ENCODE peak calls at places on chromosome 12, in five cellular contexts. One of them, this sample, is unnamed.

GRCh38 chr12:43154498-43155045 is 397.4 kb downstream of the ADAMTS20 start:
- DNase-seq in HFF-Myc: no peak
- DNase-seq in left ventricle myocardium superior: no peak
- DNase-seq in GM20000: no peak
- DNase-seq in effector CD4-positive, alpha-beta T cell: no peak
- DNase-seq in this sample: no peak

GRCh38 chr12:121576851-121577391 is 3.9 kb downstream of the KDM2B start:
- DNase-seq in HFF-Myc: peak
- DNase-seq in left ventricle myocardium superior: no peak
- DNase-seq in effector CD4-positive, alpha-beta T cell: no peak
- DNase-seq in GM20000: no peak
- DNase-seq in this sample: no peak

GRCh38 chr12:92297932-92298681 is 152.5 kb upstream of the BTG1 start:
- DNase-seq in GM20000: peak
- DNase-seq in HFF-Myc: no peak
- DNase-seq in effector CD4-positive, alpha-beta T cell: no peak
- DNase-seq in left ventricle myocardium superior: no peak
- DNase-seq in this sample: peak

GRCh38 chr12:12896261-12896660 is 4.9 kb downstream of the GPRC5A start:
- DNase-seq in left ventricle myocardium superior: no peak
- DNase-seq in GM20000: no peak
- DNase-seq in effector CD4-positive, alpha-beta T cell: no peak
- DNase-seq in HFF-Myc: no peak
- DNase-seq in this sample: no peak

GRCh38 chr12:51846209-51846779 is 2.2 kb downstream of the FIGNL2 start:
- DNase-seq in effector CD4-positive, alpha-beta T cell: no peak
- DNase-seq in GM20000: no peak
- DNase-seq in left ventricle myocardium superior: no peak
- DNase-seq in HFF-Myc: no peak
- DNase-seq in this sample: no peak

GRCh38 chr12:131033886-131034482 is 80.3 kb downstream of the ADGRD1 start:
- DNase-seq in left ventricle myocardium superior: no peak
- DNase-seq in effector CD4-positive, alpha-beta T cell: no peak
- DNase-seq in GM20000: no peak
- DNase-seq in HFF-Myc: no peak
- DNase-seq in this sample: no peak

GRCh38 chr12:81295286-81295685 is 217.4 kb downstream of the ACSS3 start:
- DNase-seq in HFF-Myc: no peak
- DNase-seq in GM20000: no peak
- DNase-seq in effector CD4-positive, alpha-beta T cell: no peak
- DNase-seq in left ventricle myocardium superior: no peak
- DNase-seq in this sample: no peak

GRCh38 chr12:15336772-15337553 is 14.7 kb downstream of the PTPRO start:
- DNase-seq in left ventricle myocardium superior: no peak
- DNase-seq in effector CD4-positive, alpha-beta T cell: no peak
- DNase-seq in GM20000: no peak
- DNase-seq in HFF-Myc: peak
- DNase-seq in this sample: no peak

GRCh38 chr12:4153343-4153892 is 120.1 kb upstream of the CCND2 start:
- DNase-seq in GM20000: peak
- DNase-seq in HFF-Myc: no peak
- DNase-seq in left ventricle myocardium superior: no peak
- DNase-seq in effector CD4-positive, alpha-beta T cell: no peak
- DNase-seq in this sample: no peak

GRCh38 chr12:107642240-107642639 is 43.4 kb upstream of the PWP1 start:
- DNase-seq in left ventricle myocardium superior: no peak
- DNase-seq in GM20000: no peak
- DNase-seq in effector CD4-positive, alpha-beta T cell: no peak
- DNase-seq in HFF-Myc: no peak
- DNase-seq in this sample: no peak

GRCh38 chr12:44227601-44228000 is 391.7 kb downstream of the TMEM117 start:
- DNase-seq in HFF-Myc: no peak
- DNase-seq in left ventricle myocardium superior: no peak
- DNase-seq in effector CD4-positive, alpha-beta T cell: no peak
- DNase-seq in GM20000: no peak
- DNase-seq in this sample: no peak

GRCh38 chr12:117875652-117876491 is 92.9 kb downstream of the KSR2 start:
- DNase-seq in left ventricle myocardium superior: no peak
- DNase-seq in HFF-Myc: no peak
- DNase-seq in GM20000: no peak
- DNase-seq in effector CD4-positive, alpha-beta T cell: peak
- DNase-seq in this sample: no peak

GRCh38 chr12:58313091-58313855 is 371.9 kb downstream of the ATP23 start:
- DNase-seq in GM20000: no peak
- DNase-seq in effector CD4-positive, alpha-beta T cell: no peak
- DNase-seq in left ventricle myocardium superior: no peak
- DNase-seq in HFF-Myc: no peak
- DNase-seq in this sample: no peak

GRCh38 chr12:19575307-19576243 is 136.3 kb downstream of the AEBP2 start:
- DNase-seq in HFF-Myc: peak
- DNase-seq in GM20000: no peak
- DNase-seq in effector CD4-positive, alpha-beta T cell: no peak
- DNase-seq in left ventricle myocardium superior: peak
- DNase-seq in this sample: peak

GRCh38 chr12:13204428-13204827 is 7.9 kb downstream of the EMP1 start:
- DNase-seq in left ventricle myocardium superior: no peak
- DNase-seq in HFF-Myc: no peak
- DNase-seq in GM20000: no peak
- DNase-seq in effector CD4-positive, alpha-beta T cell: no peak
- DNase-seq in this sample: no peak

GRCh38 chr12:87200289-87200979 is 828.8 kb downstream of the C12orf50 start:
- DNase-seq in HFF-Myc: no peak
- DNase-seq in left ventricle myocardium superior: no peak
- DNase-seq in effector CD4-positive, alpha-beta T cell: no peak
- DNase-seq in GM20000: no peak
- DNase-seq in this sample: no peak

GRCh38 chr12:89665556-89665955 is 43.1 kb downstream of the ATP2B1 start:
- DNase-seq in HFF-Myc: no peak
- DNase-seq in effector CD4-positive, alpha-beta T cell: no peak
- DNase-seq in GM20000: no peak
- DNase-seq in left ventricle myocardium superior: no peak
- DNase-seq in this sample: no peak

GRCh38 chr12:64621257-64621942 is 11.1 kb downstream of the RASSF3 start:
- DNase-seq in effector CD4-positive, alpha-beta T cell: no peak
- DNase-seq in left ventricle myocardium superior: no peak
- DNase-seq in HFF-Myc: no peak
- DNase-seq in GM20000: peak
- DNase-seq in this sample: no peak

GRCh38 chr12:6333029-6333428 is 8.8 kb downstream of the TNFRSF1A start:
- DNase-seq in GM20000: no peak
- DNase-seq in left ventricle myocardium superior: no peak
- DNase-seq in effector CD4-positive, alpha-beta T cell: no peak
- DNase-seq in HFF-Myc: no peak
- DNase-seq in this sample: no peak

GRCh38 chr12:6570264-6570887 is 2.3 kb upstream of the NOP2 start:
- DNase-seq in effector CD4-positive, alpha-beta T cell: no peak
- DNase-seq in HFF-Myc: no peak
- DNase-seq in GM20000: peak
- DNase-seq in left ventricle myocardium superior: peak
- DNase-seq in this sample: peak

GRCh38 chr12:115402443-115403170 is 718.6 kb upstream of the TBX3 start:
- DNase-seq in effector CD4-positive, alpha-beta T cell: no peak
- DNase-seq in GM20000: no peak
- DNase-seq in HFF-Myc: no peak
- DNase-seq in left ventricle myocardium superior: no peak
- DNase-seq in this sample: no peak

GRCh38 chr12:87406926-87407325 is 622.3 kb downstream of the C12orf50 start:
- DNase-seq in effector CD4-positive, alpha-beta T cell: no peak
- DNase-seq in left ventricle myocardium superior: no peak
- DNase-seq in GM20000: no peak
- DNase-seq in HFF-Myc: no peak
- DNase-seq in this sample: no peak

GRCh38 chr12:49795654-49796105 is 32.5 kb downstream of the NCKAP5L start:
- DNase-seq in GM20000: no peak
- DNase-seq in effector CD4-positive, alpha-beta T cell: no peak
- DNase-seq in left ventricle myocardium superior: no peak
- DNase-seq in HFF-Myc: no peak
- DNase-seq in this sample: no peak

GRCh38 chr12:4120316-4120920 is 153.1 kb upstream of the CCND2 start:
- DNase-seq in HFF-Myc: no peak
- DNase-seq in GM20000: no peak
- DNase-seq in left ventricle myocardium superior: no peak
- DNase-seq in effector CD4-positive, alpha-beta T cell: no peak
- DNase-seq in this sample: no peak

GRCh38 chr12:46585854-46586621 is 213.5 kb upstream of the SLC38A2 start:
- DNase-seq in GM20000: no peak
- DNase-seq in HFF-Myc: peak
- DNase-seq in left ventricle myocardium superior: no peak
- DNase-seq in effector CD4-positive, alpha-beta T cell: no peak
- DNase-seq in this sample: no peak

GRCh38 chr12:128387811-128388422 is 120.9 kb downstream of the TMEM132C start:
- DNase-seq in effector CD4-positive, alpha-beta T cell: no peak
- DNase-seq in HFF-Myc: no peak
- DNase-seq in left ventricle myocardium superior: peak
- DNase-seq in GM20000: peak
- DNase-seq in this sample: peak

GRCh38 chr12:19916982-19917381 is 451.4 kb upstream of the PDE3A start:
- DNase-seq in HFF-Myc: no peak
- DNase-seq in left ventricle myocardium superior: no peak
- DNase-seq in effector CD4-positive, alpha-beta T cell: no peak
- DNase-seq in GM20000: no peak
- DNase-seq in this sample: no peak

GRCh38 chr12:122371475-122372045 is 50.9 kb downstream of the CLIP1 start:
- DNase-seq in HFF-Myc: no peak
- DNase-seq in left ventricle myocardium superior: no peak
- DNase-seq in effector CD4-positive, alpha-beta T cell: no peak
- DNase-seq in GM20000: no peak
- DNase-seq in this sample: no peak

GRCh38 chr12:102757154-102757873 is 159.7 kb downstream of the PAH start:
- DNase-seq in GM20000: no peak
- DNase-seq in effector CD4-positive, alpha-beta T cell: no peak
- DNase-seq in left ventricle myocardium superior: peak
- DNase-seq in HFF-Myc: peak
- DNase-seq in this sample: peak

GRCh38 chr12:89863332-89863938 is 154.8 kb upstream of the ATP2B1 start:
- DNase-seq in HFF-Myc: no peak
- DNase-seq in effector CD4-positive, alpha-beta T cell: peak
- DNase-seq in left ventricle myocardium superior: no peak
- DNase-seq in GM20000: peak
- DNase-seq in this sample: no peak

GRCh38 chr12:104415308-104415980 is 41.3 kb upstream of the CHST11 start:
- DNase-seq in GM20000: no peak
- DNase-seq in HFF-Myc: no peak
- DNase-seq in left ventricle myocardium superior: no peak
- DNase-seq in effector CD4-positive, alpha-beta T cell: no peak
- DNase-seq in this sample: no peak

GRCh38 chr12:124762791-124763593 is 100.7 kb downstream of the SCARB1 start:
- DNase-seq in HFF-Myc: no peak
- DNase-seq in effector CD4-positive, alpha-beta T cell: no peak
- DNase-seq in GM20000: no peak
- DNase-seq in left ventricle myocardium superior: peak
- DNase-seq in this sample: peak

GRCh38 chr12:50621435-50622304 is 116.9 kb downstream of the DIP2B start:
- DNase-seq in GM20000: no peak
- DNase-seq in left ventricle myocardium superior: no peak
- DNase-seq in HFF-Myc: no peak
- DNase-seq in effector CD4-positive, alpha-beta T cell: no peak
- DNase-seq in this sample: no peak

GRCh38 chr12:77734489-77734888 is 96.2 kb upstream of the NAV3 start:
- DNase-seq in HFF-Myc: no peak
- DNase-seq in effector CD4-positive, alpha-beta T cell: no peak
- DNase-seq in GM20000: no peak
- DNase-seq in left ventricle myocardium superior: no peak
- DNase-seq in this sample: no peak

GRCh38 chr12:19971396-19971802 is 396.9 kb upstream of the PDE3A start:
- DNase-seq in left ventricle myocardium superior: no peak
- DNase-seq in effector CD4-positive, alpha-beta T cell: no peak
- DNase-seq in GM20000: no peak
- DNase-seq in HFF-Myc: no peak
- DNase-seq in this sample: no peak

GRCh38 chr12:80230068-80230467 is 130.7 kb downstream of the OTOGL start:
- DNase-seq in effector CD4-positive, alpha-beta T cell: no peak
- DNase-seq in HFF-Myc: no peak
- DNase-seq in left ventricle myocardium superior: no peak
- DNase-seq in GM20000: no peak
- DNase-seq in this sample: peak

GRCh38 chr12:70692681-70693288 is 55.6 kb upstream of the PTPRB start:
- DNase-seq in effector CD4-positive, alpha-beta T cell: no peak
- DNase-seq in HFF-Myc: no peak
- DNase-seq in GM20000: no peak
- DNase-seq in left ventricle myocardium superior: no peak
- DNase-seq in this sample: no peak

GRCh38 chr12:50220357-50221061 is 53.3 kb upstream of the CERS5 start:
- DNase-seq in HFF-Myc: no peak
- DNase-seq in left ventricle myocardium superior: no peak
- DNase-seq in GM20000: peak
- DNase-seq in effector CD4-positive, alpha-beta T cell: no peak
- DNase-seq in this sample: no peak

This sample was measured in left cardiac atrium.